ENCODE peak calls at places on chromosomes 1 and 21, in six cellular contexts. S, E, W, Z, Q and N are unnamed samples.

GRCh38 chr1:102234753-102235359 is 238.1 kb upstream of the OLFM3 start:
- DNase-seq in S (no peak), Q (no peak), Z (no peak), E (no peak), W (no peak), N (no peak)

GRCh38 chr1:231395051-231395995 is 26.8 kb downstream of the EGLN1 start:
- DNase-seq in Z (no peak), Q (no peak), E (no peak), W (peak; percentile 74), S (peak; percentile 79), N (no peak)

GRCh38 chr1:244159646-244160045 is 108.6 kb downstream of the ZBTB18 start:
- DNase-seq in W (no peak), Z (no peak), S (no peak), E (no peak), Q (no peak), N (no peak)

GRCh38 chr1:99771522-99771921 is 5.1 kb upstream of the FRRS1 start:
- DNase-seq in E (no peak), Z (no peak), S (no peak), Q (peak; percentile 38), W (no peak), N (no peak)

GRCh38 chr1:158933621-158934020 is 2.3 kb downstream of the PYHIN1 start:
- DNase-seq in S (no peak), W (no peak), Q (no peak), Z (no peak), E (no peak), N (no peak)

GRCh38 chr21:41647806-41648561 is 118.9 kb downstream of the RIPK4 start:
- DNase-seq in S (no peak), Z (no peak), E (no peak), W (no peak), Q (no peak), N (no peak)

GRCh38 chr1:33349778-33350610 is 29.1 kb upstream of the A3GALT2 start:
- DNase-seq in Z (no peak), E (peak; percentile 98), Q (peak; percentile 97), S (peak; percentile 68), W (peak; percentile 62), N (peak; percentile 83)

GRCh38 chr1:232575524-232576040 is 54.4 kb downstream of the SIPA1L2 start:
- DNase-seq in S (no peak), W (no peak), Z (no peak), Q (no peak), E (no peak), N (no peak)

GRCh38 chr1:167926486-167926997 is 9.9 kb upstream of the DCAF6 start:
- DNase-seq in W (peak; percentile 79), S (no peak), E (peak; percentile 12), Q (peak; percentile 20), Z (no peak), N (no peak)

GRCh38 chr1:78236711-78237110 is 190.9 kb downstream of the GIPC2 start:
- DNase-seq in Q (no peak), W (no peak), S (no peak), Z (no peak), E (no peak), N (no peak)

GRCh38 chr1:52365091-52365745 is 787 bp downstream of the CC2D1B start:
- DNase-seq in Q (peak; percentile 62), Z (no peak), S (no peak), E (peak; percentile 48), W (no peak), N (peak; percentile 59)

GRCh38 chr1:100461222-100461621 is 76.7 kb upstream of the GPR88 start:
- DNase-seq in E (no peak), W (no peak), S (no peak), Q (no peak), Z (no peak), N (no peak)

GRCh38 chr1:197471248-197472035 is 203.4 kb downstream of the CRB1 start:
- DNase-seq in W (no peak), E (peak; percentile 27), Q (no peak), Z (no peak), S (no peak), N (no peak)

GRCh38 chr21:42341776-42342542 is 8.8 kb downstream of the TFF2 start:
- DNase-seq in E (no peak), S (no peak), Z (no peak), W (no peak), Q (no peak), N (no peak)

GRCh38 chr1:25927541-25928265 is 21.5 kb upstream of the STMN1 start:
- DNase-seq in E (peak; percentile 74), S (no peak), W (no peak), Z (no peak), Q (no peak), N (no peak)

GRCh38 chr21:38080888-38081287 is 164.6 kb upstream of the KCNJ6 start:
- DNase-seq in W (no peak), Z (no peak), S (no peak), E (no peak), Q (no peak), N (no peak)

GRCh38 chr1:201469645-201470074 is 672 bp upstream of the PHLDA3 start:
- DNase-seq in E (no peak), Z (no peak), Q (no peak), S (no peak), W (no peak), N (no peak)

DNA sequence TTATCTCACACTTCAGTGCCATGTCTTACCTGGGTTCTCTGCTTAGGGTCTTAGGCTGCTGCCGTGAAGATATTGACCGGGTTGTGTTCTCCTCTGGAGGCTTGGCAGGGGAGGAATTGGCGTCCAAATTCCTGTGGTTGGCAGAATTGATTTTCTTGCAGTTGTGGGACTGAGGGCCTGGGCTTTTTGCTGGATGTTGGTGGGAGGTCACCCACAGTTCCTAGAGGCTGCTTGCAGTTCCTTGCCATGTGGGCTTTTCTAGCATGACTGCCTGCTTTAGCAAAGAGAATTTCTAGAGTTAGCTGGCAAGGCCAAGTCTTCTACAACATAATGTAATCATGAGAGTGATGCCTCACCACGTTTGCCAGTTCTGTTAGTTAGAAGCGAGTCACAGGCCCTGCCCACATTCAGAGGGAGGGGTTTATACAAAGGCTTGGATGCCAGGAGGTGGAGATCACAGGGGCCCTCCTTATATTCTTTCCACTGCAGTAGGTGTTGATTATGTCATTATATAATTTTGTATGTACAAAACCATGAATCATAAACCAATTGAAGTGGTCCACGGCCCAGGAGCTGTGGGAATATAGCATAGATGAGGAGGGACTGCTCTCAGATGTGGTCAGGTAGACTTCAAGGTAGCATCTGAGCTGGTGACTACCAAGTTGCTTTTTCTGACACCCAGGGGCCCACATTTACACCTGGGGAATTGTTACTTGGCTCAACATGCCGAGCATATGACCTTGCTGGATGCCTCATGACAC is 6.6 kb downstream of the UBL4B start:
- DNase-seq in Q (no peak), S (no peak), Z (no peak), E (no peak), W (no peak), N (no peak)
- TF ChIP-seq JUND in Q (no peak), S (no peak), Z (no peak), E (no peak), W (no peak), N (no peak)

DNA sequence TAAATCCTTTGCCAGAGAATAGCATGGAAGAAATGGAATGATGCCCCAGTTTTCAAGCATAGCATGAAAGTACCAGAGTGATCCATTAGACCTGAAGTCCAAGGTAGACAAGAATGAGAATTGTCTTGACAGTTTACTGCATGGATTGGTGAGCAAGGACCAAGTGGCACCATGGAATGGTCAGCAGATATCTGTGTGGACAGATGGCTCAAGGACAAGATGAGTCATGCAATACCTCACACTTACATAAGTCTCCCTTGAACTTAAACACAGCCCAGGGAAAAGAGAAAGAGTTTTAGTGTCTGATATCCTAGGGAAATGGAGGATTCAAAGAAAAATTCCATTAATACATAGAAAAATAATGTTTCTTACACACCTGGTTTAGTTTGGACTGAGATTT is 195.2 kb downstream of the MRPL39 start:
- DNase-seq in W (no peak), Z (no peak), S (no peak), E (no peak), Q (no peak), N (no peak)
- TF ChIP-seq JUND in W (no peak), Z (no peak), S (no peak), E (no peak), Q (no peak), N (no peak)

GRCh38 chr21:29939859-29940245 is at the start of gene GRIK1:
- DNase-seq in Q (peak; percentile 19), E (no peak), S (no peak), Z (no peak), W (no peak), N (peak; percentile 42)
- TF ChIP-seq JUND in Q (no peak), E (no peak), S (no peak), Z (no peak), W (no peak), N (no peak)

DNA sequence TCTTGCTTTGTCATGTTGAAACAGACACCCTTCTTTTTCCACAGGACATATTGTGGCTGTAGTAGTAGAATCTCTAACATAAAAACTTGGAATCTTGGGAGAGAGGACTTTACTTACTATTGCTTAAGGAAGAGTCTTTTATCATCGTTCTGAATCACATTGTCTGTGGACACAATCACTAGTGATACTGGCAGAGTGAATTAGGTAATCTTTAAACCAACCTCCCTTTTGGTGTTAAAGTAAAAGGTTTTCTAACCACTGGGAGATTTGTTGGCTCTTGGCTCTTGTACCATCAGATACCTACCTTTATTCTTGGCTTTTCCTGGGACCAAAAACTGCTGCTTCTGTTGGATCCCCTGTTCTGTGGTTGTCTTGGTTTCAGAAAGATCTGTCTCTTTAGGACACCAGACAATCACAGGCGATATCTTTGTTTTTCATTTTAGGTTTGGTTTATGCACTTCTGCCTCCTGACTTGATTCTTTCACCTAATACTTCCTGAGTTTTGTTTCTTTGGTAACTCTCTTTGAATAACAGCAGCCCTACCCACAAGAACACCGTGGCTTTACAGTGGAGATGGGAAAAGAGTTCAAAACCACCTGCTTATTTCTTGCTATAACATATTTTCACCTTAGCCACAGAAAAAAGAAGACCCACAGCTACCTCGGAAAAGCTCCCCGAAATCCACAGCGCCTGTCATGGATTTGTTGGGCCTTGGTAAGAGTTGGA is 36.6 kb upstream of the ZFP69B start:
- DNase-seq in W (no peak), S (no peak), Q (no peak), E (no peak), Z (no peak), N (no peak)
- TF ChIP-seq JUND in W (no peak), S (no peak), Q (no peak), E (no peak), Z (no peak), N (no peak)

GRCh38 chr1:212975607-212975918 is 25.2 kb downstream of the VASH2 start:
- DNase-seq in S (no peak), Q (no peak), Z (no peak), E (no peak), W (no peak), N (no peak)
- TF ChIP-seq JUND in S (no peak), Q (peak; percentile 20), Z (no peak), E (no peak), W (no peak), N (no peak)

GRCh38 chr1:236207121-236207520 is 64.8 kb downstream of the GPR137B start:
- DNase-seq in S (no peak), W (no peak), Z (no peak), E (no peak), Q (no peak), N (no peak)
- TF ChIP-seq JUND in S (no peak), W (no peak), Z (no peak), E (no peak), Q (no peak), N (no peak)